ENCODE peak calls at places on chromosome 2, in four cellular contexts. B is IMR-90, L is H1, J is mesendoderm. F is an unnamed sample.
A peak's percentile ranks its signal among the peaks of the same experiment; 100 is the strongest.

GRCh38 chr2:192265751-192266150 is 71.0 kb upstream of the TMEFF2 start:
- DNase-seq in J (no peak), B (peak; percentile 34), L (no peak), F (no peak)

GRCh38 chr2:219522111-219523030 is 8.1 kb downstream of the ASIC4 start:
- DNase-seq in B (peak; percentile 64), L (no peak), J (peak; percentile 78), F (peak; percentile 80)

GRCh38 chr2:239396881-239397681 is 3.7 kb downstream of the HDAC4 start:
- DNase-seq in J (peak; percentile 43), B (no peak), L (no peak), F (no peak)

GRCh38 chr2:184927040-184927439 is 328.7 kb downstream of the ZNF804A start:
- DNase-seq in B (no peak), J (no peak), L (no peak), F (no peak)

GRCh38 chr2:188852752-188853151 is 121.4 kb upstream of the COL3A1 start:
- DNase-seq in L (no peak), B (peak; percentile 37), J (no peak), F (no peak)

GRCh38 chr2:150486539-150487484 is 655 bp downstream of the RND3 start:
- DNase-seq in B (peak; percentile 24), L (peak; percentile 62), J (peak; percentile 72), F (peak; percentile 33)

GRCh38 chr2:112821142-112821541 is 15.4 kb downstream of the IL1B start:
- DNase-seq in J (no peak), B (no peak), L (no peak), F (no peak)

GRCh38 chr2:47904903-47905453 is 1.3 kb downstream of the FBXO11 start:
- DNase-seq in J (peak; percentile 53), L (peak; percentile 59), B (no peak), F (no peak)

GRCh38 chr2:32136097-32136496 is 29.6 kb upstream of the SLC30A6 start:
- DNase-seq in B (peak; percentile 60), J (no peak), L (no peak), F (no peak)

GRCh38 chr2:232689152-232689910 is 7.8 kb upstream of the GIGYF2 start:
- DNase-seq in J (no peak), B (peak; percentile 40), L (no peak), F (no peak)

GRCh38 chr2:34652636-34653035 is 1053.5 kb upstream of the FAM98A start:
- DNase-seq in L (no peak), B (no peak), J (peak; percentile 34), F (no peak)

GRCh38 chr2:26000561-26001211 is 18.4 kb upstream of the KIF3C start:
- DNase-seq in B (no peak), J (no peak), L (no peak), F (no peak)

GRCh38 chr2:227447606-227448005 is 24.4 kb upstream of the AGFG1 start:
- DNase-seq in L (no peak), J (no peak), B (peak; percentile 88), F (no peak)

GRCh38 chr2:48070415-48070814 is 164.1 kb upstream of the FBXO11 start:
- DNase-seq in B (no peak), L (no peak), J (no peak), F (no peak)

GRCh38 chr2:162477011-162477410 is 133.1 kb downstream of the GCA start:
- DNase-seq in L (no peak), J (peak; percentile 8), B (no peak), F (no peak)

GRCh38 chr2:29305762-29306161 is 190.5 kb downstream of the CLIP4 start:
- DNase-seq in J (no peak), L (no peak), B (no peak), F (no peak)

GRCh38 chr2:36915627-36916026 is 50.7 kb downstream of the STRN start:
- DNase-seq in B (no peak), L (no peak), J (no peak), F (no peak)

GRCh38 chr2:71959494-71959893 is 188.2 kb downstream of the CYP26B1 start:
- DNase-seq in J (no peak), L (no peak), B (no peak), F (no peak)

GRCh38 chr2:26327291-26328272 is 18.4 kb upstream of the SELENOI start:
- DNase-seq in L (no peak), B (peak; percentile 75), J (no peak), F (no peak)

GRCh38 chr2:151306621-151307020 is 17.2 kb upstream of the NMI start:
- DNase-seq in L (no peak), J (no peak), B (peak; percentile 86), F (no peak)

GRCh38 chr2:64861338-64862000 is 127.7 kb upstream of the SLC1A4 start:
- DNase-seq in L (no peak), B (no peak), J (no peak), F (no peak)

GRCh38 chr2:64862001-64862397 is 127.2 kb upstream of the SLC1A4 start:
- DNase-seq in B (no peak), J (no peak), L (no peak), F (no peak)

GRCh38 chr2:64860936-64861335 is 128.3 kb upstream of the SLC1A4 start:
- DNase-seq in B (no peak), J (no peak), L (no peak), F (no peak)

GRCh38 chr2:64859208-64860161 is 129.7 kb upstream of the SLC1A4 start:
- DNase-seq in B (peak; percentile 87), J (peak; percentile 78), L (peak; percentile 68), F (peak; percentile 78)

GRCh38 chr2:64860321-64860751 is 128.9 kb upstream of the SLC1A4 start:
- DNase-seq in J (no peak), L (no peak), B (no peak), F (no peak)
- H3K9ac ChIP-seq in J (no peak overlapping the region), L (no peak overlapping the region), B (no peak overlapping the region), F (no peak overlapping the region)

GRCh38 chr2:102240640-102241370 is 54.0 kb downstream of the IL1RL2 start:
- DNase-seq in J (peak; percentile 87), B (peak; percentile 97), L (peak; percentile 93), F (peak; percentile 91)
- H4K5ac ChIP-seq in J (no peak overlapping the region), B (peak overlapping the region; percentile 43), L (no peak overlapping the region), F (no peak overlapping the region)

GRCh38 chr2:144359684-144360083 is 160.2 kb downstream of the ZEB2 start:
- DNase-seq in L (no peak), J (no peak), B (no peak), F (no peak)

GRCh38 chr2:144357623-144358400 is 162.1 kb downstream of the ZEB2 start:
- DNase-seq in J (peak; percentile 96), L (no peak), B (peak; percentile 99), F (no peak)

GRCh38 chr2:144356402-144356801 is 163.5 kb downstream of the ZEB2 start:
- DNase-seq in B (peak; percentile 11), L (no peak), J (no peak), F (no peak)

GRCh38 chr2:144358531-144358930 is 161.4 kb downstream of the ZEB2 start:
- DNase-seq in B (no peak), L (no peak), J (no peak), F (no peak)

GRCh38 chr2:144358979-144359541 is 160.9 kb downstream of the ZEB2 start:
- DNase-seq in B (peak; percentile 71), J (no peak), L (no peak), F (no peak)
- H3K9ac ChIP-seq in B (no peak overlapping the region), J (no peak overlapping the region), L (no peak overlapping the region), F (no peak overlapping the region)

GRCh38 chr2:142136571-142136970 is 5.8 kb upstream of the LRP1B start:
- DNase-seq in B (no peak), L (no peak), J (no peak), F (no peak)
- H4K5ac ChIP-seq in B (no peak overlapping the region), L (no peak overlapping the region), J (no peak overlapping the region), F (no peak overlapping the region)

F was measured in H9.